ENCODE peak calls at places on chromosomes 13 and 19, in six cellular contexts. Z is EL; P is C1 segment of cervical spinal cord; J is stimulated activated CD4-positive, alpha-beta T cell treated with anti-CD3 and anti-CD28 coated beads, TNF-alpha, amount 100 ng/mL, for 1 hour; B is AG10803; K is amygdala. N is an unnamed sample.

GRCh38 chr19:49581007-49581508 is at the start of gene PRRG2:
- DNase-seq in Z (no peak), P (no peak), J (no peak), B (no peak), K (no peak), N (no peak)

GRCh38 chr19:57872450-57872849 is 16.4 kb downstream of the ZNF814 start:
- DNase-seq in Z (no peak), P (no peak), J (no peak), B (peak), K (no peak), N (no peak)

GRCh38 chr13:22801402-22802003 is 379.3 kb upstream of the SGCG start:
- DNase-seq in Z (no peak), P (no peak), J (no peak), B (peak), K (no peak), N (no peak)

GRCh38 chr19:29245221-29245620 is 32.3 kb upstream of the UQCRFS1 start:
- DNase-seq in Z (no peak), P (no peak), J (no peak), B (peak), K (no peak), N (no peak)

GRCh38 chr19:50565984-50566903 is 2.0 kb downstream of the LRRC4B start:
- DNase-seq in Z (no peak), P (peak), J (peak), B (no peak), K (peak), N (no peak)

GRCh38 chr19:39637891-39638290 is 17.8 kb upstream of the LGALS16 start:
- DNase-seq in Z (no peak), P (no peak), J (no peak), B (no peak), K (no peak), N (no peak)

GRCh38 chr19:38990949-38991697 is 15.6 kb upstream of the FBXO17 start:
- DNase-seq in Z (peak), P (no peak), J (no peak), B (peak), K (no peak), N (no peak)

GRCh38 chr13:71786815-71787214 is 80.2 kb downstream of the DACH1 start:
- DNase-seq in Z (no peak), P (no peak), J (no peak), B (no peak), K (no peak), N (no peak)

GRCh38 chr13:44853641-44854040 is 135.6 kb downstream of the NUFIP1 start:
- DNase-seq in Z (no peak), P (no peak), J (no peak), B (peak), K (no peak), N (no peak)

GRCh38 chr19:4566402-4567051 is 7.0 kb upstream of the SEMA6B start:
- DNase-seq in Z (no peak), P (no peak), J (no peak), B (no peak), K (no peak), N (no peak)

GRCh38 chr19:45164577-45165335 is 4.0 kb upstream of the NKPD1 start:
- DNase-seq in Z (peak), P (no peak), J (peak), B (peak), K (no peak), N (peak)

GRCh38 chr19:4556574-4557185 is 2.8 kb downstream of the SEMA6B start:
- DNase-seq in Z (peak), P (no peak), J (no peak), B (no peak), K (no peak), N (no peak)

GRCh38 chr19:13163609-13164364 is 13.6 kb downstream of the IER2 start:
- DNase-seq in Z (peak), P (peak), J (no peak), B (peak), K (peak), N (peak)

GRCh38 chr13:83007226-83007625 is 875.0 kb downstream of the SLITRK1 start:
- DNase-seq in Z (no peak), P (no peak), J (no peak), B (no peak), K (no peak), N (no peak)

GRCh38 chr19:29966594-29967249 is 24.7 kb downstream of the URI1 start:
- DNase-seq in Z (peak), P (no peak), J (no peak), B (peak), K (no peak), N (no peak)

N was measured in memory B cell.